ENCODE peak calls at places on chromosomes 1 and 21, in four cellular contexts. D, M, U and C are unnamed samples.

GRCh38 chr1:87335175-87335992 is 6.7 kb downstream of the LMO4 start:
- DNase-seq in M (peak; percentile 42), U (peak; percentile 57), D (peak; percentile 10), C (peak; percentile 79)

GRCh38 chr1:175481126-175482071 is 262.0 kb downstream of the TNR start:
- DNase-seq in D (no peak), U (no peak), M (peak; percentile 3), C (no peak)

GRCh38 chr1:183244466-183244865 is 58.4 kb downstream of the LAMC2 start:
- DNase-seq in M (no peak), U (no peak), D (no peak), C (peak; percentile 74)

GRCh38 chr1:39047374-39048229 is 21.5 kb downstream of the NDUFS5 start:
- DNase-seq in D (no peak), M (no peak), U (peak; percentile 35), C (no peak)

GRCh38 chr1:165129568-165130164 is 226.8 kb downstream of the LMX1A start:
- DNase-seq in M (peak; percentile 62), D (no peak), U (peak; percentile 83), C (peak; percentile 18)

GRCh38 chr1:1272341-1273151 is 1.1 kb downstream of the UBE2J2 start:
- DNase-seq in U (no peak), M (no peak), D (no peak), C (no peak)

GRCh38 chr1:8456306-8456912 is 138.5 kb downstream of the SLC45A1 start:
- DNase-seq in M (no peak), U (no peak), D (no peak), C (no peak)

GRCh38 chr1:228977741-228978140 is 242.5 kb downstream of the RHOU start:
- DNase-seq in U (no peak), D (no peak), M (no peak), C (no peak)

GRCh38 chr1:212609701-212610574 is 1.4 kb downstream of the ATF3 start:
- DNase-seq in U (no peak), M (no peak), D (no peak), C (no peak)

GRCh38 chr1:39639333-39640130 is at the start of gene HEYL:
- DNase-seq in D (peak; percentile 7), M (peak; percentile 98), U (no peak), C (peak; percentile 86)

GRCh38 chr1:26171084-26172072 is at the start of gene ZNF593OS:
- DNase-seq in U (no peak), D (no peak), M (no peak), C (no peak)

GRCh38 chr1:218499911-218500310 is 154.8 kb downstream of the TGFB2 start:
- DNase-seq in M (no peak), U (no peak), D (no peak), C (no peak)

GRCh38 chr1:225446298-225446941 is 18.6 kb upstream of the LBR start:
- DNase-seq in D (no peak), U (no peak), M (no peak), C (no peak)

GRCh38 chr1:101041300-101041699 is 15.7 kb upstream of the DPH5 start:
- DNase-seq in D (no peak), M (no peak), U (no peak), C (no peak)

GRCh38 chr1:148362141-148362929 is 120.8 kb downstream of the PPIAL4G start:
- DNase-seq in M (peak; percentile 84), D (no peak), U (no peak), C (no peak)

GRCh38 chr1:153192697-153193096 is 10.5 kb upstream of the LELP1 start:
- DNase-seq in U (no peak), D (no peak), M (peak; percentile 6), C (no peak)

GRCh38 chr1:207619833-207620572 is 24.9 kb upstream of the CR1L start:
- DNase-seq in D (no peak), M (peak; percentile 8), U (peak; percentile 62), C (no peak)

GRCh38 chr1:31663622-31664452 is 19.2 kb upstream of the PEF1 start:
- DNase-seq in D (no peak), U (peak; percentile 52), M (peak; percentile 2), C (peak; percentile 63)

GRCh38 chr1:41474490-41475271 is 9.8 kb downstream of the EDN2 start:
- DNase-seq in D (no peak), U (peak; percentile 67), M (no peak), C (no peak)

GRCh38 chr1:172662464-172663109 is 3.7 kb downstream of the FASLG start:
- DNase-seq in M (no peak), D (peak; percentile 59), U (peak; percentile 20), C (peak; percentile 71)

GRCh38 chr1:234600418-234601216 is 9.4 kb downstream of the IRF2BP2 start:
- DNase-seq in D (no peak), M (no peak), U (peak; percentile 60), C (peak; percentile 52)

GRCh38 chr1:175267716-175268416 is 75.3 kb upstream of the KIAA0040 start:
- DNase-seq in U (peak; percentile 4), D (no peak), M (no peak), C (peak; percentile 85)

GRCh38 chr21:37659874-37660273 is 256.4 kb downstream of the KCNJ6 start:
- DNase-seq in U (no peak), M (no peak), D (no peak), C (no peak)

GRCh38 chr21:43338951-43339350 is 88.0 kb downstream of the SIK1 start:
- DNase-seq in D (no peak), U (no peak), M (no peak), C (no peak)

GRCh38 chr1:76872944-76873343 is 5.7 kb downstream of the ST6GALNAC5 start:
- DNase-seq in U (no peak), D (no peak), M (no peak), C (no peak)

GRCh38 chr1:1510912-1511532 is 940 bp upstream of the ATAD3A start:
- DNase-seq in U (no peak), D (no peak), M (peak; percentile 37), C (no peak)

GRCh38 chr1:22925111-22925510 is 47.6 kb downstream of the LACTBL1 start:
- DNase-seq in U (no peak), M (no peak), D (no peak), C (no peak)

GRCh38 chr1:66251521-66251920 is 282.4 kb upstream of the SGIP1 start:
- DNase-seq in D (no peak), M (no peak), U (no peak), C (no peak)

GRCh38 chr1:25672763-25673409 is 56.3 kb downstream of the MAN1C1 start:
- DNase-seq in U (no peak), D (no peak), M (no peak), C (no peak)

GRCh38 chr1:93594603-93594880 is 87.1 kb downstream of the BCAR3 start:
- DNase-seq in U (no peak), M (no peak), D (no peak), C (no peak)

GRCh38 chr1:64965239-64966157 is 851 bp downstream of the JAK1 start:
- DNase-seq in D (no peak), M (no peak), U (peak; percentile 50), C (peak; percentile 78)